ENCODE peak calls at places on chromosomes 3 and 15, in eight cellular contexts. A is brain microvascular endothelial cell, B is A549, Z is stomach, S is omental fat pad, D is renal cortical epithelial cell, W is H9, J is OCI-M1. I is an unnamed sample.

GRCh38 chr3:183185696-183186095 is 23.2 kb upstream of the LAMP3 start:
- DNase-seq in A (peak), B (no peak), Z (no peak), S (no peak), D (peak), W (no peak), J (peak), I (peak)

GRCh38 chr3:69888040-69888945 is 111.2 kb upstream of the SAMMSON start:
- DNase-seq in A (no peak), B (no peak), Z (no peak), S (no peak), D (peak), W (no peak), J (no peak), I (no peak)

GRCh38 chr3:122351612-122352011 is 26.6 kb downstream of the CSTA start:
- DNase-seq in A (no peak), B (no peak), Z (no peak), S (no peak), D (no peak), W (no peak), J (no peak), I (no peak)

GRCh38 chr15:101615986-101616848 is 36.0 kb downstream of the TM2D3 start:
- DNase-seq in A (peak), B (peak), Z (peak), S (no peak), D (peak), W (peak), J (no peak), I (peak)

GRCh38 chr3:42254566-42254965 is 11.4 kb downstream of the CCK start:
- DNase-seq in A (no peak), B (no peak), Z (no peak), S (no peak), D (no peak), W (no peak), J (no peak), I (no peak)

GRCh38 chr3:40971191-40972168 is 227.8 kb upstream of the CTNNB1 start:
- DNase-seq in A (peak), B (peak), Z (peak), S (peak), D (peak), W (no peak), J (peak), I (peak)

GRCh38 chr3:59313365-59313764 is 263.5 kb upstream of the CFAP20DC start:
- DNase-seq in A (peak), B (peak), Z (peak), S (no peak), D (peak), W (peak), J (peak), I (peak)

GRCh38 chr15:56723787-56724186 is 9.5 kb downstream of the ZNF280D start:
- DNase-seq in A (no peak), B (no peak), Z (no peak), S (no peak), D (no peak), W (no peak), J (peak), I (no peak)

GRCh38 chr3:53264718-53265117 is 8.9 kb upstream of the TKT start:
- DNase-seq in A (no peak), B (no peak), Z (peak), S (no peak), D (no peak), W (no peak), J (no peak), I (no peak)